ENCODE peak calls at places on chromosome 12, in four cellular contexts. One of them, this sample, is unnamed.

GRCh38 chr12:65825323-65825572 is 965 bp downstream of the HMGA2 start:
- ATAC-seq in lung: peak
- ATAC-seq in upper lobe of right lung: no peak
- ATAC-seq in activated naive CD8-positive, alpha-beta T cell treated with anti-CD3 and anti-CD28 coated beads, Interleukin-2, amount 50 U/mL, for 24 hours: peak
- ATAC-seq in this sample: peak

GRCh38 chr12:118398878-118399277 is 22.5 kb downstream of the SUDS3 start:
- ATAC-seq in lung: no peak
- ATAC-seq in upper lobe of right lung: peak
- ATAC-seq in activated naive CD8-positive, alpha-beta T cell treated with anti-CD3 and anti-CD28 coated beads, Interleukin-2, amount 50 U/mL, for 24 hours: no peak
- ATAC-seq in this sample: no peak

GRCh38 chr12:89421093-89421835 is 69.0 kb upstream of the DUSP6 start:
- ATAC-seq in activated naive CD8-positive, alpha-beta T cell treated with anti-CD3 and anti-CD28 coated beads, Interleukin-2, amount 50 U/mL, for 24 hours: no peak
- ATAC-seq in upper lobe of right lung: no peak
- ATAC-seq in lung: no peak
- ATAC-seq in this sample: no peak

GRCh38 chr12:67068773-67069450 is 200.2 kb upstream of the CAND1 start:
- ATAC-seq in upper lobe of right lung: peak
- ATAC-seq in activated naive CD8-positive, alpha-beta T cell treated with anti-CD3 and anti-CD28 coated beads, Interleukin-2, amount 50 U/mL, for 24 hours: peak
- ATAC-seq in lung: peak
- ATAC-seq in this sample: peak

GRCh38 chr12:114627393-114627792 is 56.6 kb downstream of the TBX3 start:
- ATAC-seq in lung: no peak
- ATAC-seq in activated naive CD8-positive, alpha-beta T cell treated with anti-CD3 and anti-CD28 coated beads, Interleukin-2, amount 50 U/mL, for 24 hours: no peak
- ATAC-seq in upper lobe of right lung: no peak
- ATAC-seq in this sample: no peak

GRCh38 chr12:18643673-18644072 is 94.1 kb downstream of the PLCZ1 start:
- ATAC-seq in lung: no peak
- ATAC-seq in upper lobe of right lung: no peak
- ATAC-seq in activated naive CD8-positive, alpha-beta T cell treated with anti-CD3 and anti-CD28 coated beads, Interleukin-2, amount 50 U/mL, for 24 hours: no peak
- ATAC-seq in this sample: no peak

GRCh38 chr12:90004319-90005074 is 295.9 kb upstream of the ATP2B1 start:
- ATAC-seq in activated naive CD8-positive, alpha-beta T cell treated with anti-CD3 and anti-CD28 coated beads, Interleukin-2, amount 50 U/mL, for 24 hours: no peak
- ATAC-seq in upper lobe of right lung: no peak
- ATAC-seq in lung: no peak
- ATAC-seq in this sample: no peak

GRCh38 chr12:68821357-68822188 is 13.6 kb downstream of the MDM2 start:
- ATAC-seq in lung: no peak
- ATAC-seq in upper lobe of right lung: no peak
- ATAC-seq in activated naive CD8-positive, alpha-beta T cell treated with anti-CD3 and anti-CD28 coated beads, Interleukin-2, amount 50 U/mL, for 24 hours: peak
- ATAC-seq in this sample: no peak

GRCh38 chr12:19546611-19547162 is 107.4 kb downstream of the AEBP2 start:
- ATAC-seq in lung: no peak
- ATAC-seq in upper lobe of right lung: peak
- ATAC-seq in activated naive CD8-positive, alpha-beta T cell treated with anti-CD3 and anti-CD28 coated beads, Interleukin-2, amount 50 U/mL, for 24 hours: no peak
- ATAC-seq in this sample: peak

GRCh38 chr12:54182981-54183380 is 5.8 kb downstream of the SMUG1 start:
- ATAC-seq in upper lobe of right lung: no peak
- ATAC-seq in activated naive CD8-positive, alpha-beta T cell treated with anti-CD3 and anti-CD28 coated beads, Interleukin-2, amount 50 U/mL, for 24 hours: no peak
- ATAC-seq in lung: no peak
- ATAC-seq in this sample: no peak

GRCh38 chr12:6092784-6093722 is 31.4 kb downstream of the VWF start:
- ATAC-seq in activated naive CD8-positive, alpha-beta T cell treated with anti-CD3 and anti-CD28 coated beads, Interleukin-2, amount 50 U/mL, for 24 hours: peak
- ATAC-seq in lung: peak
- ATAC-seq in upper lobe of right lung: peak
- ATAC-seq in this sample: peak

GRCh38 chr12:60257063-60257462 is 661.2 kb downstream of the SLC16A7 start:
- ATAC-seq in upper lobe of right lung: no peak
- ATAC-seq in activated naive CD8-positive, alpha-beta T cell treated with anti-CD3 and anti-CD28 coated beads, Interleukin-2, amount 50 U/mL, for 24 hours: no peak
- ATAC-seq in lung: no peak
- ATAC-seq in this sample: no peak

GRCh38 chr12:56574210-56574609 is 52.6 kb downstream of the RBMS2 start:
- ATAC-seq in lung: no peak
- ATAC-seq in upper lobe of right lung: no peak
- ATAC-seq in activated naive CD8-positive, alpha-beta T cell treated with anti-CD3 and anti-CD28 coated beads, Interleukin-2, amount 50 U/mL, for 24 hours: peak
- ATAC-seq in this sample: no peak

GRCh38 chr12:111038075-111038474 is 117.7 kb upstream of the MYL2 start:
- ATAC-seq in lung: no peak
- ATAC-seq in activated naive CD8-positive, alpha-beta T cell treated with anti-CD3 and anti-CD28 coated beads, Interleukin-2, amount 50 U/mL, for 24 hours: no peak
- ATAC-seq in upper lobe of right lung: no peak
- ATAC-seq in this sample: no peak

GRCh38 chr12:52551466-52551865 is 1.5 kb downstream of the KRT71 start:
- ATAC-seq in activated naive CD8-positive, alpha-beta T cell treated with anti-CD3 and anti-CD28 coated beads, Interleukin-2, amount 50 U/mL, for 24 hours: no peak
- ATAC-seq in upper lobe of right lung: no peak
- ATAC-seq in lung: no peak
- ATAC-seq in this sample: no peak

GRCh38 chr12:22002430-22002829 is 43.6 kb upstream of the CMAS start:
- ATAC-seq in lung: no peak
- ATAC-seq in activated naive CD8-positive, alpha-beta T cell treated with anti-CD3 and anti-CD28 coated beads, Interleukin-2, amount 50 U/mL, for 24 hours: no peak
- ATAC-seq in upper lobe of right lung: no peak
- ATAC-seq in this sample: no peak

GRCh38 chr12:18375131-18375530 is 113.8 kb downstream of the PIK3C2G start:
- ATAC-seq in upper lobe of right lung: no peak
- ATAC-seq in lung: no peak
- ATAC-seq in activated naive CD8-positive, alpha-beta T cell treated with anti-CD3 and anti-CD28 coated beads, Interleukin-2, amount 50 U/mL, for 24 hours: no peak
- ATAC-seq in this sample: no peak

GRCh38 chr12:121145221-121145620 is 12.5 kb downstream of the P2RX7 start:
- ATAC-seq in activated naive CD8-positive, alpha-beta T cell treated with anti-CD3 and anti-CD28 coated beads, Interleukin-2, amount 50 U/mL, for 24 hours: peak
- ATAC-seq in upper lobe of right lung: peak
- ATAC-seq in lung: peak
- ATAC-seq in this sample: peak

GRCh38 chr12:120252071-120252906 is 13.2 kb downstream of the PXN start:
- ATAC-seq in lung: peak
- ATAC-seq in upper lobe of right lung: peak
- ATAC-seq in activated naive CD8-positive, alpha-beta T cell treated with anti-CD3 and anti-CD28 coated beads, Interleukin-2, amount 50 U/mL, for 24 hours: peak
- ATAC-seq in this sample: peak

GRCh38 chr12:31245822-31246469 is 80.0 kb downstream of the SINHCAF start:
- ATAC-seq in upper lobe of right lung: peak
- ATAC-seq in lung: no peak
- ATAC-seq in activated naive CD8-positive, alpha-beta T cell treated with anti-CD3 and anti-CD28 coated beads, Interleukin-2, amount 50 U/mL, for 24 hours: no peak
- ATAC-seq in this sample: peak

GRCh38 chr12:114841557-114842251 is 157.7 kb upstream of the TBX3 start:
- ATAC-seq in lung: no peak
- ATAC-seq in upper lobe of right lung: no peak
- ATAC-seq in activated naive CD8-positive, alpha-beta T cell treated with anti-CD3 and anti-CD28 coated beads, Interleukin-2, amount 50 U/mL, for 24 hours: no peak
- ATAC-seq in this sample: no peak

GRCh38 chr12:90174198-90174510 is 465.5 kb upstream of the ATP2B1 start:
- ATAC-seq in upper lobe of right lung: no peak
- ATAC-seq in lung: no peak
- ATAC-seq in activated naive CD8-positive, alpha-beta T cell treated with anti-CD3 and anti-CD28 coated beads, Interleukin-2, amount 50 U/mL, for 24 hours: peak
- ATAC-seq in this sample: no peak

GRCh38 chr12:16034136-16034817 is 123.1 kb downstream of the DERA start:
- ATAC-seq in upper lobe of right lung: peak
- ATAC-seq in activated naive CD8-positive, alpha-beta T cell treated with anti-CD3 and anti-CD28 coated beads, Interleukin-2, amount 50 U/mL, for 24 hours: no peak
- ATAC-seq in lung: peak
- ATAC-seq in this sample: no peak

GRCh38 chr12:15334225-15334624 is 11.9 kb downstream of the PTPRO start:
- ATAC-seq in upper lobe of right lung: no peak
- ATAC-seq in lung: no peak
- ATAC-seq in activated naive CD8-positive, alpha-beta T cell treated with anti-CD3 and anti-CD28 coated beads, Interleukin-2, amount 50 U/mL, for 24 hours: no peak
- ATAC-seq in this sample: no peak

GRCh38 chr12:22228022-22228875 is 106.3 kb downstream of the ST8SIA1 start:
- ATAC-seq in upper lobe of right lung: no peak
- ATAC-seq in activated naive CD8-positive, alpha-beta T cell treated with anti-CD3 and anti-CD28 coated beads, Interleukin-2, amount 50 U/mL, for 24 hours: no peak
- ATAC-seq in lung: no peak
- ATAC-seq in this sample: no peak

GRCh38 chr12:5051913-5052312 is 8.2 kb downstream of the KCNA5 start:
- ATAC-seq in upper lobe of right lung: no peak
- ATAC-seq in activated naive CD8-positive, alpha-beta T cell treated with anti-CD3 and anti-CD28 coated beads, Interleukin-2, amount 50 U/mL, for 24 hours: no peak
- ATAC-seq in lung: no peak
- ATAC-seq in this sample: no peak

GRCh38 chr12:90938451-90938850 is 16.5 kb downstream of the CCER1 start:
- ATAC-seq in lung: no peak
- ATAC-seq in upper lobe of right lung: no peak
- ATAC-seq in activated naive CD8-positive, alpha-beta T cell treated with anti-CD3 and anti-CD28 coated beads, Interleukin-2, amount 50 U/mL, for 24 hours: no peak
- ATAC-seq in this sample: peak

GRCh38 chr12:7907009-7907408 is 29.0 kb downstream of the SLC2A3 start:
- ATAC-seq in activated naive CD8-positive, alpha-beta T cell treated with anti-CD3 and anti-CD28 coated beads, Interleukin-2, amount 50 U/mL, for 24 hours: no peak
- ATAC-seq in upper lobe of right lung: peak
- ATAC-seq in lung: no peak
- ATAC-seq in this sample: no peak

GRCh38 chr12:34602213-34602940 is 580.1 kb downstream of the ALG10 start:
- ATAC-seq in lung: no peak
- ATAC-seq in upper lobe of right lung: no peak
- ATAC-seq in activated naive CD8-positive, alpha-beta T cell treated with anti-CD3 and anti-CD28 coated beads, Interleukin-2, amount 50 U/mL, for 24 hours: no peak
- ATAC-seq in this sample: no peak

GRCh38 chr12:8648598-8649205 is 13.9 kb downstream of the MFAP5 start:
- ATAC-seq in lung: no peak
- ATAC-seq in upper lobe of right lung: no peak
- ATAC-seq in activated naive CD8-positive, alpha-beta T cell treated with anti-CD3 and anti-CD28 coated beads, Interleukin-2, amount 50 U/mL, for 24 hours: peak
- ATAC-seq in this sample: no peak

GRCh38 chr12:95695741-95696140 is 94.8 kb downstream of the NTN4 start:
- ATAC-seq in upper lobe of right lung: no peak
- ATAC-seq in lung: no peak
- ATAC-seq in activated naive CD8-positive, alpha-beta T cell treated with anti-CD3 and anti-CD28 coated beads, Interleukin-2, amount 50 U/mL, for 24 hours: no peak
- ATAC-seq in this sample: no peak

GRCh38 chr12:28543021-28543890 is 353.0 kb downstream of the CCDC91 start:
- ATAC-seq in upper lobe of right lung: no peak
- ATAC-seq in lung: no peak
- ATAC-seq in activated naive CD8-positive, alpha-beta T cell treated with anti-CD3 and anti-CD28 coated beads, Interleukin-2, amount 50 U/mL, for 24 hours: no peak
- ATAC-seq in this sample: no peak

GRCh38 chr12:51247523-51248206 is 9.0 kb downstream of the DAZAP2 start:
- ATAC-seq in activated naive CD8-positive, alpha-beta T cell treated with anti-CD3 and anti-CD28 coated beads, Interleukin-2, amount 50 U/mL, for 24 hours: no peak
- ATAC-seq in upper lobe of right lung: peak
- ATAC-seq in lung: peak
- ATAC-seq in this sample: peak